ENCODE peak calls at places on chromosomes 5 and 9, in six cellular contexts. N, C, R, F, L and I are unnamed samples.

GRCh38 chr5:107455111-107455544 is 215.6 kb downstream of the EFNA5 start:
- DNase-seq in N (no peak), C (no peak), R (peak), F (no peak), L (no peak), I (no peak)

GRCh38 chr5:156475182-156475830 is 148.3 kb downstream of the SGCD start:
- DNase-seq in N (no peak), C (no peak), R (no peak), F (no peak), L (no peak), I (no peak)

GRCh38 chr5:31827862-31828261 is 188.9 kb downstream of the PDZD2 start:
- DNase-seq in N (no peak), C (no peak), R (peak), F (no peak), L (no peak), I (peak)

GRCh38 chr9:29556317-29556716 is 1983.0 kb upstream of the C9orf72 start:
- DNase-seq in N (no peak), C (peak), R (peak), F (no peak), L (no peak), I (no peak)

GRCh38 chr9:131020388-131020787 is 11.4 kb downstream of the LAMC3 start:
- DNase-seq in N (no peak), C (peak), R (peak), F (no peak), L (no peak), I (no peak)

GRCh38 chr9:17906204-17906840 is 327.5 kb downstream of the SH3GL2 start:
- DNase-seq in N (peak), C (no peak), R (no peak), F (no peak), L (no peak), I (no peak)

GRCh38 chr5:125065114-125065513 is 318.7 kb upstream of the ZNF608 start:
- DNase-seq in N (no peak), C (no peak), R (peak), F (no peak), L (no peak), I (no peak)

GRCh38 chr5:6674886-6675285 is 38.3 kb upstream of the TENT4A start:
- DNase-seq in N (no peak), C (no peak), R (no peak), F (no peak), L (no peak), I (no peak)

GRCh38 chr5:103120607-103121200 is 603 bp downstream of the PPIP5K2 start:
- DNase-seq in N (peak), C (peak), R (peak), F (peak), L (peak), I (peak)

GRCh38 chr5:129511291-129511690 is 51.2 kb downstream of the ADAMTS19 start:
- DNase-seq in N (no peak), C (no peak), R (peak), F (no peak), L (no peak), I (no peak)